ENCODE peak calls at places on chromosome 11, in four cellular contexts. One of them, this sample, is unnamed.

GRCh38 chr11:75949023-75949672 is 134.1 kb downstream of the UVRAG start:
- DNase-seq in amniotic stem cell: no peak
- DNase-seq in EL: peak
- DNase-seq in HTR-8/SVneo: no peak
- DNase-seq in this sample: no peak

GRCh38 chr11:45182902-45183301 is 36.5 kb downstream of the PRDM11 start:
- DNase-seq in amniotic stem cell: no peak
- DNase-seq in EL: peak
- DNase-seq in HTR-8/SVneo: no peak
- DNase-seq in this sample: peak

GRCh38 chr11:87878373-87878779 is 296.9 kb downstream of the RAB38 start:
- DNase-seq in amniotic stem cell: peak
- DNase-seq in EL: peak
- DNase-seq in HTR-8/SVneo: no peak
- DNase-seq in this sample: peak

GRCh38 chr11:20161230-20161918 is 1.1 kb upstream of the DBX1 start:
- DNase-seq in amniotic stem cell: no peak
- DNase-seq in EL: peak
- DNase-seq in HTR-8/SVneo: no peak
- DNase-seq in this sample: no peak

GRCh38 chr11:44727373-44728084 is 767 bp downstream of the TSPAN18 start:
- DNase-seq in amniotic stem cell: peak
- DNase-seq in EL: peak
- DNase-seq in HTR-8/SVneo: peak
- DNase-seq in this sample: peak

GRCh38 chr11:67289226-67289650 is at the start of gene ANKRD13D:
- DNase-seq in amniotic stem cell: peak
- DNase-seq in EL: no peak
- DNase-seq in HTR-8/SVneo: no peak
- DNase-seq in this sample: no peak

GRCh38 chr11:121671276-121672168 is 218.8 kb upstream of the SORL1-AS1 start:
- DNase-seq in amniotic stem cell: no peak
- DNase-seq in EL: no peak
- DNase-seq in HTR-8/SVneo: no peak
- DNase-seq in this sample: no peak

GRCh38 chr11:66330931-66331330 is 5.3 kb downstream of the RIN1 start:
- DNase-seq in amniotic stem cell: no peak
- DNase-seq in EL: no peak
- DNase-seq in HTR-8/SVneo: no peak
- DNase-seq in this sample: no peak

GRCh38 chr11:102197759-102198158 is 87.5 kb downstream of the YAP1 start:
- DNase-seq in amniotic stem cell: no peak
- DNase-seq in EL: no peak
- DNase-seq in HTR-8/SVneo: no peak
- DNase-seq in this sample: no peak

GRCh38 chr11:47061429-47062178 is 115.1 kb downstream of the ARFGAP2 start:
- DNase-seq in amniotic stem cell: no peak
- DNase-seq in EL: no peak
- DNase-seq in HTR-8/SVneo: no peak
- DNase-seq in this sample: no peak

GRCh38 chr11:80155412-80156017 is 714.7 kb upstream of the TENM4 start:
- DNase-seq in amniotic stem cell: no peak
- DNase-seq in EL: peak
- DNase-seq in HTR-8/SVneo: no peak
- DNase-seq in this sample: no peak

GRCh38 chr11:123719452-123719851 is 22.0 kb downstream of the ZNF202 start:
- DNase-seq in amniotic stem cell: peak
- DNase-seq in EL: peak
- DNase-seq in HTR-8/SVneo: no peak
- DNase-seq in this sample: no peak

GRCh38 chr11:6572215-6572614 is 31.2 kb downstream of the RRP8 start:
- DNase-seq in amniotic stem cell: no peak
- DNase-seq in EL: peak
- DNase-seq in HTR-8/SVneo: no peak
- DNase-seq in this sample: no peak

This sample was measured in pulmonary artery endothelial cell.